ENCODE peak calls at places on chromosome 15, in six cellular contexts. One of them, this sample, is unnamed.

GRCh38 chr15:39680868-39681267 is 100.0 kb downstream of the THBS1 start:
- DNase-seq in NCI-H69: no peak
- DNase-seq in fibroblast of the conjunctiva: no peak
- DNase-seq in NCI-H1417: no peak
- DNase-seq in activated CD4-positive, CD25-positive, alpha-beta regulatory T cell: no peak
- DNase-seq in AG10803: peak
- DNase-seq in this sample: no peak

GRCh38 chr15:60128000-60128376 is 123.9 kb downstream of the FOXB1 start:
- DNase-seq in NCI-H69: no peak
- DNase-seq in fibroblast of the conjunctiva: no peak
- DNase-seq in NCI-H1417: no peak
- DNase-seq in activated CD4-positive, CD25-positive, alpha-beta regulatory T cell: no peak
- DNase-seq in AG10803: peak
- DNase-seq in this sample: no peak

GRCh38 chr15:67815036-67815592 is 10.2 kb upstream of the SKOR1 start:
- DNase-seq in NCI-H69: no peak
- DNase-seq in fibroblast of the conjunctiva: no peak
- DNase-seq in NCI-H1417: no peak
- DNase-seq in activated CD4-positive, CD25-positive, alpha-beta regulatory T cell: no peak
- DNase-seq in AG10803: no peak
- DNase-seq in this sample: no peak

GRCh38 chr15:29652595-29652994 is 169.7 kb downstream of the TJP1 start:
- DNase-seq in NCI-H69: no peak
- DNase-seq in fibroblast of the conjunctiva: no peak
- DNase-seq in NCI-H1417: no peak
- DNase-seq in activated CD4-positive, CD25-positive, alpha-beta regulatory T cell: no peak
- DNase-seq in AG10803: no peak
- DNase-seq in this sample: no peak

GRCh38 chr15:57255751-57256150 is 120.6 kb upstream of the CGNL1 start:
- DNase-seq in NCI-H69: no peak
- DNase-seq in fibroblast of the conjunctiva: no peak
- DNase-seq in NCI-H1417: no peak
- DNase-seq in activated CD4-positive, CD25-positive, alpha-beta regulatory T cell: no peak
- DNase-seq in AG10803: no peak
- DNase-seq in this sample: no peak

GRCh38 chr15:23647421-23648375 is at the start of gene MAGEL2:
- DNase-seq in NCI-H69: peak
- DNase-seq in fibroblast of the conjunctiva: no peak
- DNase-seq in NCI-H1417: peak
- DNase-seq in activated CD4-positive, CD25-positive, alpha-beta regulatory T cell: no peak
- DNase-seq in AG10803: no peak
- DNase-seq in this sample: no peak

GRCh38 chr15:91853968-91854943 is 748 bp downstream of the SLCO3A1 start:
- DNase-seq in NCI-H69: peak
- DNase-seq in fibroblast of the conjunctiva: no peak
- DNase-seq in NCI-H1417: peak
- DNase-seq in activated CD4-positive, CD25-positive, alpha-beta regulatory T cell: peak
- DNase-seq in AG10803: peak
- DNase-seq in this sample: no peak

GRCh38 chr15:90047956-90048575 is 46.9 kb downstream of the ZNF710 start:
- DNase-seq in NCI-H69: no peak
- DNase-seq in fibroblast of the conjunctiva: no peak
- DNase-seq in NCI-H1417: no peak
- DNase-seq in activated CD4-positive, CD25-positive, alpha-beta regulatory T cell: no peak
- DNase-seq in AG10803: peak
- DNase-seq in this sample: no peak

GRCh38 chr15:71747128-71748083 is 62.9 kb upstream of the NR2E3 start:
- DNase-seq in NCI-H69: no peak
- DNase-seq in fibroblast of the conjunctiva: peak
- DNase-seq in NCI-H1417: no peak
- DNase-seq in activated CD4-positive, CD25-positive, alpha-beta regulatory T cell: no peak
- DNase-seq in AG10803: peak
- DNase-seq in this sample: no peak

GRCh38 chr15:75430259-75430658 is 21.2 kb downstream of the SIN3A start:
- DNase-seq in NCI-H69: no peak
- DNase-seq in fibroblast of the conjunctiva: no peak
- DNase-seq in NCI-H1417: no peak
- DNase-seq in activated CD4-positive, CD25-positive, alpha-beta regulatory T cell: no peak
- DNase-seq in AG10803: no peak
- DNase-seq in this sample: no peak

GRCh38 chr15:57384024-57384423 is 7.7 kb downstream of the CGNL1 start:
- DNase-seq in NCI-H69: no peak
- DNase-seq in fibroblast of the conjunctiva: no peak
- DNase-seq in NCI-H1417: no peak
- DNase-seq in activated CD4-positive, CD25-positive, alpha-beta regulatory T cell: no peak
- DNase-seq in AG10803: no peak
- DNase-seq in this sample: no peak

GRCh38 chr15:60660290-60661051 is 181.5 kb upstream of the ICE2 start:
- DNase-seq in NCI-H69: no peak
- DNase-seq in fibroblast of the conjunctiva: peak
- DNase-seq in NCI-H1417: no peak
- DNase-seq in activated CD4-positive, CD25-positive, alpha-beta regulatory T cell: no peak
- DNase-seq in AG10803: peak
- DNase-seq in this sample: no peak

GRCh38 chr15:35362195-35362829 is 183.7 kb downstream of the DPH6 start:
- DNase-seq in NCI-H69: no peak
- DNase-seq in fibroblast of the conjunctiva: no peak
- DNase-seq in NCI-H1417: no peak
- DNase-seq in activated CD4-positive, CD25-positive, alpha-beta regulatory T cell: no peak
- DNase-seq in AG10803: peak
- DNase-seq in this sample: no peak

GRCh38 chr15:101393172-101393571 is 96.3 kb downstream of the PCSK6 start:
- DNase-seq in NCI-H69: no peak
- DNase-seq in fibroblast of the conjunctiva: no peak
- DNase-seq in NCI-H1417: no peak
- DNase-seq in activated CD4-positive, CD25-positive, alpha-beta regulatory T cell: no peak
- DNase-seq in AG10803: no peak
- DNase-seq in this sample: no peak

GRCh38 chr15:36879568-36880225 is 220.7 kb downstream of the MEIS2 start:
- DNase-seq in NCI-H69: no peak
- DNase-seq in fibroblast of the conjunctiva: no peak
- DNase-seq in NCI-H1417: peak
- DNase-seq in activated CD4-positive, CD25-positive, alpha-beta regulatory T cell: no peak
- DNase-seq in AG10803: no peak
- DNase-seq in this sample: no peak

GRCh38 chr15:70165811-70166284 is 68.1 kb upstream of the TLE3 start:
- DNase-seq in NCI-H69: peak
- DNase-seq in fibroblast of the conjunctiva: no peak
- DNase-seq in NCI-H1417: no peak
- DNase-seq in activated CD4-positive, CD25-positive, alpha-beta regulatory T cell: no peak
- DNase-seq in AG10803: peak
- DNase-seq in this sample: no peak

GRCh38 chr15:56963719-56964118 is 45.3 kb downstream of the TCF12 start:
- DNase-seq in NCI-H69: no peak
- DNase-seq in fibroblast of the conjunctiva: peak
- DNase-seq in NCI-H1417: no peak
- DNase-seq in activated CD4-positive, CD25-positive, alpha-beta regulatory T cell: no peak
- DNase-seq in AG10803: peak
- DNase-seq in this sample: no peak

GRCh38 chr15:69311319-69311721 is 12.6 kb downstream of the PAQR5 start:
- DNase-seq in NCI-H69: no peak
- DNase-seq in fibroblast of the conjunctiva: no peak
- DNase-seq in NCI-H1417: no peak
- DNase-seq in activated CD4-positive, CD25-positive, alpha-beta regulatory T cell: no peak
- DNase-seq in AG10803: no peak
- DNase-seq in this sample: no peak

GRCh38 chr15:48671381-48672022 is 26.0 kb upstream of the FBN1 start:
- DNase-seq in NCI-H69: no peak
- DNase-seq in fibroblast of the conjunctiva: peak
- DNase-seq in NCI-H1417: no peak
- DNase-seq in activated CD4-positive, CD25-positive, alpha-beta regulatory T cell: no peak
- DNase-seq in AG10803: peak
- DNase-seq in this sample: no peak

GRCh38 chr15:71566226-71566625 is 244.1 kb upstream of the NR2E3 start:
- DNase-seq in NCI-H69: no peak
- DNase-seq in fibroblast of the conjunctiva: no peak
- DNase-seq in NCI-H1417: no peak
- DNase-seq in activated CD4-positive, CD25-positive, alpha-beta regulatory T cell: no peak
- DNase-seq in AG10803: no peak
- DNase-seq in this sample: no peak

GRCh38 chr15:80436511-80437307 is 32.5 kb downstream of the ARNT2 start:
- DNase-seq in NCI-H69: no peak
- DNase-seq in fibroblast of the conjunctiva: no peak
- DNase-seq in NCI-H1417: no peak
- DNase-seq in activated CD4-positive, CD25-positive, alpha-beta regulatory T cell: no peak
- DNase-seq in AG10803: peak
- DNase-seq in this sample: no peak

GRCh38 chr15:68994149-68994548 is 20.3 kb upstream of the NOX5 start:
- DNase-seq in NCI-H69: no peak
- DNase-seq in fibroblast of the conjunctiva: no peak
- DNase-seq in NCI-H1417: no peak
- DNase-seq in activated CD4-positive, CD25-positive, alpha-beta regulatory T cell: no peak
- DNase-seq in AG10803: peak
- DNase-seq in this sample: no peak

GRCh38 chr15:25394893-25395292 is 43.9 kb downstream of the UBE3A start:
- DNase-seq in NCI-H69: no peak
- DNase-seq in fibroblast of the conjunctiva: no peak
- DNase-seq in NCI-H1417: no peak
- DNase-seq in activated CD4-positive, CD25-positive, alpha-beta regulatory T cell: no peak
- DNase-seq in AG10803: no peak
- DNase-seq in this sample: no peak

This sample was measured in NCI-H187.